ENCODE peak calls at places on chromosomes 5 and 9, in nine cellular contexts. N is vagina, W is ovary, K is body of pancreas, Y is IMR-90, X is adrenal gland, C is heart left ventricle, T is transverse colon, S is spleen. M is an unnamed sample.

GRCh38 chr9:116907989-116908388 is 220.9 kb downstream of the TRIM32 start:
- DNase-seq in N (no peak), W (no peak), K (no peak), Y (no peak), X (no peak), C (no peak), T (no peak), S (no peak), M (no peak)

GRCh38 chr5:159449925-159450324 is 119.6 kb upstream of the IL12B start:
- DNase-seq in N (no peak), W (no peak), K (no peak), Y (peak; percentile 39), X (peak; percentile 50), C (no peak), T (no peak), S (no peak), M (no peak)

GRCh38 chr5:138148811-138149210 is 9.6 kb upstream of the NME5 start:
- DNase-seq in N (no peak), W (peak; percentile 26), K (no peak), Y (peak; percentile 65), X (no peak), C (peak; percentile 29), T (peak; percentile 27), S (no peak), M (peak; percentile 66)

GRCh38 chr9:33081128-33081851 is 4.8 kb upstream of the SMU1 start:
- DNase-seq in N (no peak), W (peak; percentile 75), K (peak; percentile 63), Y (peak; percentile 88), X (peak; percentile 78), C (peak; percentile 75), T (peak; percentile 54), S (peak; percentile 74), M (peak; percentile 95)

GRCh38 chr9:128716581-128717254 is 7.2 kb downstream of the ZDHHC12 start:
- DNase-seq in N (no peak), W (no peak), K (no peak), Y (no peak), X (no peak), C (no peak), T (peak; percentile 42), S (peak; percentile 73), M (no peak)

GRCh38 chr9:79302002-79302401 is 269.8 kb upstream of the TLE4 start:
- DNase-seq in N (no peak), W (no peak), K (no peak), Y (no peak), X (no peak), C (no peak), T (no peak), S (no peak), M (no peak)

GRCh38 chr5:59873113-59873512 is 20.4 kb downstream of the PDE4D start:
- DNase-seq in N (no peak), W (no peak), K (no peak), Y (peak; percentile 74), X (no peak), C (no peak), T (no peak), S (no peak), M (no peak)

GRCh38 chr5:589588-589987 is 22.6 kb upstream of the CEP72 start:
- DNase-seq in N (no peak), W (no peak), K (no peak), Y (no peak), X (no peak), C (no peak), T (no peak), S (no peak), M (no peak)

GRCh38 chr5:82339744-82340143 is 61.6 kb upstream of the RPS23 start:
- DNase-seq in N (peak; percentile 44), W (no peak), K (no peak), Y (no peak), X (no peak), C (no peak), T (no peak), S (no peak), M (no peak)

GRCh38 chr5:156170351-156170961 is 156.5 kb upstream of the SGCD start:
- DNase-seq in N (no peak), W (no peak), K (no peak), Y (no peak), X (no peak), C (no peak), T (no peak), S (no peak), M (no peak)

GRCh38 chr5:163347671-163348070 is 89.7 kb upstream of the CCNG1 start:
- DNase-seq in N (no peak), W (peak; percentile 32), K (peak; percentile 45), Y (peak; percentile 55), X (peak; percentile 63), C (peak; percentile 13), T (peak; percentile 50), S (no peak), M (peak; percentile 57)

GRCh38 chr5:104198156-104198555 is 635.6 kb upstream of the NUDT12 start:
- DNase-seq in N (no peak), W (no peak), K (no peak), Y (no peak), X (no peak), C (no peak), T (no peak), S (no peak), M (no peak)

GRCh38 chr5:175195698-175196656 is 248.0 kb downstream of the DRD1 start:
- DNase-seq in N (no peak), W (no peak), K (no peak), Y (peak; percentile 35), X (no peak), C (no peak), T (no peak), S (no peak), M (no peak)

GRCh38 chr9:126348911-126349550 is 22.4 kb downstream of the MVB12B start:
- DNase-seq in N (peak; percentile 78), W (no peak), K (no peak), Y (no peak), X (no peak), C (no peak), T (peak; percentile 83), S (no peak), M (no peak)

GRCh38 chr9:94829380-94830070 is 103.0 kb downstream of the AOPEP start:
- DNase-seq in N (no peak), W (no peak), K (no peak), Y (no peak), X (no peak), C (no peak), T (no peak), S (no peak), M (no peak)

GRCh38 chr9:107486674-107487520 is 2.7 kb downstream of the KLF4 start:
- DNase-seq in N (no peak), W (peak; percentile 55), K (peak; percentile 16), Y (no peak), X (peak; percentile 26), C (peak; percentile 30), T (peak; percentile 28), S (peak; percentile 73), M (no peak)

GRCh38 chr9:136590788-136591187 is 44.9 kb upstream of the NOTCH1 start:
- DNase-seq in N (no peak), W (no peak), K (no peak), Y (no peak), X (no peak), C (no peak), T (no peak), S (no peak), M (no peak)

GRCh38 chr5:160315968-160316367 is 3.6 kb upstream of the CCNJL start:
- DNase-seq in N (no peak), W (no peak), K (peak; percentile 29), Y (peak; percentile 73), X (no peak), C (no peak), T (peak; percentile 62), S (no peak), M (peak; percentile 72)

GRCh38 chr9:122950263-122950662 is 9.4 kb downstream of the RABGAP1 start:
- DNase-seq in N (no peak), W (no peak), K (no peak), Y (no peak), X (no peak), C (no peak), T (no peak), S (no peak), M (no peak)
- H3K27ac ChIP-seq in N (no peak overlapping the region), W (no peak overlapping the region), K (no peak overlapping the region), Y (no peak overlapping the region), X (no peak overlapping the region), C (no peak overlapping the region), T (no peak overlapping the region), S (no peak overlapping the region), M (no peak overlapping the region)

GRCh38 chr5:98982880-98983279 is 54.1 kb upstream of the CHD1 start:
- DNase-seq in N (no peak), W (no peak), K (no peak), Y (no peak), X (no peak), C (no peak), T (no peak), S (no peak), M (no peak)
- TF ChIP-seq POLR2A in N (no peak), W (no peak), K (no peak), Y (no peak), X (no peak), C (no peak), T (no peak), S (no peak), M (no peak)

DNA sequence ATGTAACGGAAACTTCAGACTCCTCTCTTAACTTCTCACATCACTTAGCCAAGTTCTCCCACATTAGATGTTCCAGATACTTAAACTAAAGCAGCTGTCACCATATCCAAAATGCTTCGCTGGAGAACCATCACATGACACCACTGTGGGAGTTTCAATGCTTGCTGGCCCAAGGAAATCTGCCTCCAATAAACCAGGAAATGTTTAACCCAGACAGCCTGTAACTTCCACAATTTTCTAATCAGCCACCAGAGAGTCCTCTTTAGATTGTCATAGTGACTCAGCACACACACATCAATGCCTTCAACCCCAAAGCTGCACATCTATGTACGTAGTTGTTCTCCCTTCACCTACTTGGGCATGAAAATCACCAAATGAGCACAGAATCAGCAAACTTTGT is 118.7 kb downstream of the LPAR1 start:
- DNase-seq in N (no peak), W (no peak), K (no peak), Y (peak; percentile 90), X (no peak), C (peak; percentile 16), T (no peak), S (no peak), M (no peak)
- H3K27ac ChIP-seq in N (peak overlapping the region; percentile 59), W (no peak overlapping the region), K (no peak overlapping the region), Y (peak overlapping the region; percentile 88), X (peak overlapping the region; percentile 73), C (peak overlapping the region; percentile 47), T (peak overlapping the region; percentile 62), S (no peak overlapping the region), M (no peak overlapping the region)

DNA sequence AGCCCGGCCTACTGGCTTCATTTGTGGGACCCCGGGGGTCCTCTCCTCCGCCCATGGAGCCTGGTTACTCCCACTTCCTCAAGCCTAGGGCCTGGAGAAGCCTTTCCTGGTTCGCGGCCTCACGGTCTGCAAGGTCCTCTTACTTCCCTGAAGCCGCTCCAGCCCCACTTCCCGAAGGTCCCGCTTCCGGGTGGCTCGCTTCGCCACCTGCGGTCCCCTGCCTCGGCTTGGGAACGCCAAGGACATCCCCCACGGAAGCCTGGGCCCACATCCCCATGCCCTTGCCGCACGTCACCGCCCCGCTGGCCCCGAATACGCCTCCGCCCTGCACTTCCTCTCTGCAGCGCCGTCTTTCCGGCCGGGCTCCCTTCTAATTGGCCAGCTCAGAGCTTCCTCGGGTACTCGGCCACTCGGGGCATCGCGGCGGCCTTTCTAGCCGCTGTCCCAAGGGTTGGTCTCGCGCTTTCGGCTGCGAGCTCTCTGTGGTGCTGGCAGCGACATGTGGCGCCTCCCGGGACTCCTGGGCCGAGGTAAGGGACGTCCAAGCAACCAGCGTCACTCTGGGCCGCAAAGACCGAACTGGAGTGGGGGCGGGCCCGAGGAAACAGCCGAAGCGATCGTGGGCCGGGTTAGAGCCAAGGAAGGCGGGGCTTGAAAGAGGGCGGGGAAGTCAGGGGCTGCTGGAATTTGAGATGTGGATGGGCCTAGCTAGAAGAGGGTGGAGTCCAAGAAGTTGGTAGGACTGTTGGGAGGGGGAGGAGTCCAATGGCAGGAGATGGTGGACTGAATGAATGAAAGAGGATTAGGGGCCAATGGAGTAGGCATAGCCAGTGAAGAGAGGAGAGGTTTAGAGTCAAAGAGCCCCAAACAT is at the start of gene DELE1:
- DNase-seq in N (peak; percentile 95), W (peak; percentile 94), K (peak; percentile 93), Y (peak; percentile 91), X (peak; percentile 97), C (peak; percentile 96), T (peak; percentile 95), S (peak; percentile 99), M (peak; percentile 95)
- TF ChIP-seq POLR2A in N (peak; percentile 62), W (peak; percentile 87), K (peak; percentile 90), Y (peak; percentile 92), X (peak; percentile 86), C (peak; percentile 87), T (peak; percentile 94), S (peak; percentile 59), M (peak; percentile 76)